ENCODE peak calls at places on chromosomes 11 and 22, in six cellular contexts. K is effector memory CD4-positive, alpha-beta T cell; S is astrocyte of the spinal cord; W is breast epithelium; Z is DND-41; F is A549. Q is an unnamed sample.

GRCh38 chr11:15965562-15966250 is 390.6 kb downstream of the SOX6 start:
- DNase-seq in K (no peak), S (no peak), W (no peak), Z (no peak), F (no peak), Q (no peak)

GRCh38 chr22:44914026-44914721 is 95.6 kb downstream of the PHF21B start:
- DNase-seq in K (no peak), S (no peak), W (no peak), Z (no peak), F (no peak), Q (no peak)

GRCh38 chr11:73267122-73267846 is 4.9 kb upstream of the P2RY6 start:
- DNase-seq in K (no peak), S (no peak), W (no peak), Z (no peak), F (no peak), Q (no peak)

GRCh38 chr11:66720899-66721470 is 8.0 kb downstream of the SPTBN2 start:
- DNase-seq in K (no peak), S (no peak), W (no peak), Z (no peak), F (no peak), Q (no peak)

GRCh38 chr11:43579919-43580276 is 100.6 kb upstream of the HSD17B12 start:
- DNase-seq in K (no peak), S (no peak), W (no peak), Z (no peak), F (no peak), Q (no peak)

GRCh38 chr11:102794382-102794781 is 3.6 kb downstream of the MMP1 start:
- DNase-seq in K (no peak), S (peak), W (no peak), Z (peak), F (peak), Q (no peak)

GRCh38 chr11:20367313-20367948 is 3.9 kb downstream of the HTATIP2 start:
- DNase-seq in K (peak), S (peak), W (no peak), Z (no peak), F (peak), Q (peak)

GRCh38 chr11:134940441-134941125 is 528.5 kb upstream of the B3GAT1 start:
- DNase-seq in K (no peak), S (no peak), W (no peak), Z (no peak), F (no peak), Q (no peak)

GRCh38 chr22:24441406-24442351 is 14.3 kb downstream of the ADORA2A start:
- DNase-seq in K (no peak), S (no peak), W (no peak), Z (no peak), F (no peak), Q (no peak)

GRCh38 chr11:99154277-99154676 is 133.5 kb downstream of the CNTN5 start:
- DNase-seq in K (no peak), S (no peak), W (no peak), Z (no peak), F (no peak), Q (no peak)

GRCh38 chr22:50522806-50523438 is 2.5 kb downstream of the SCO2 start:
- DNase-seq in K (no peak), S (no peak), W (no peak), Z (no peak), F (no peak), Q (no peak)

GRCh38 chr11:66975403-66976047 is 421 bp downstream of the C11orf86 start:
- DNase-seq in K (no peak), S (no peak), W (no peak), Z (no peak), F (no peak), Q (no peak)

GRCh38 chr22:41976961-41977566 is 7.8 kb downstream of the SEPTIN3 start:
- DNase-seq in K (no peak), S (no peak), W (no peak), Z (peak), F (no peak), Q (no peak)
- H3K4me3 ChIP-seq in K (peak), S (no peak), W (peak), Z (no peak), F (peak), Q (peak)

DNA sequence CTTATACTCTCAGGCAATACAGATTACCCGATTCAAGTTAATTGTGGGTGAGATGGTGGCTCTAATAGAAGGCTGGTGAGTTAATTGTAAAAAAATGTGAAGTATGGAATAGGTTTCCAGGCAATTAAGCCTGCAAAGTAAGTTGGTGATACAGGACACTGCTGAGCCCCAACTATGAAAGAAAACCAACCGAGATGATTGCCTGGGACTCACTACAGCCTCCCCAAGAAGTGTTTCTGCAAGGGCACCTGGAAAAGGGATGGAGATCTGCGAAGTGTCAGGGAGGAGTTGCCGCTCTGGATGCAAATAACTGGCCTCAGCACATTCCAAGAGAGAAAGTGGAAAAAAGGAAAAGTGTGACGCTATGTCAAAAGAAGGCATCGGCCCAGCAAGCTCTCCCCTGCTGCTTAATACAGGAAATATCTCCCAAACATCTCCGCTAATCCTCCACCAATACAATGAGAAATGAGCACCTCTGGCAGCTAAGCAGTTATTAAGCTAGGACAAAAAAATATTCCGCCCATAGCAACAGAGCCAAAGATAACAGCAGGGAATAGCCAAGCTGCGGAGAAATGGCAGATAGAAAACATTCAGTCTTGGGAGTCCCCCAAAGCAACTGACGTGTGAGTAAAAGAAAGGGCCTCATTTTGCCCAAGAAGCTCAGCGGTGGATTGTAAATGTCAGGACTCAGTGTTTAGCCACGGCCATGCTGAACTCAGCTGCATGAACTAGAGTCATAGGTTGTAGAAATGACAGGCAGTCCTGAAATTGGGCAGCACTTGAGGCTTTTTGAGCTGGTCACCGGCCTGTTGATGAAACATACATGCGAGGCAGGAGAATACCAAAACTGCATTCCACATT is 133.7 kb downstream of the SNX19 start:
- DNase-seq in K (no peak), S (peak), W (no peak), Z (no peak), F (no peak), Q (no peak)
- H3K4me3 ChIP-seq in K (no peak), S (no peak), W (no peak), Z (no peak), F (no peak), Q (no peak)

DNA sequence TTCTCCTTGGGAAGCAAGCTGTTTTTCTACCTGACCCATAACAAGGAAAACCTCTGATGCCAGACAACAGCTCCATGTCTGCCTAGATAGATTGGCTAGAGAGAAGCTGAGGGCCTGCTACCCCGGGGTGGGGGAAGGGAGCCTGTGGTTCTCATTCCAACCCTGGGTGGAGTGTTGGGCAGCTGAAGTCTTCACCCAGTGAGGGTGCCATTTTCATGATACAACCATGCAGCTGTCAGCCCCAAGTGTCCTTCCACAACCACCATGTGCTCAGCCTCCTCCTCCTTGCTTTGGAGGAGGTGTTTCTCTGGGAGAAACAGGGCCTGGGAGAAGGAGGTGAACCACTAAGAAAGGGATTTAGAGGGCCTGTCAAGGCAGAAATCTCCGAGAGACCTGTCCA is 131.0 kb upstream of the NCAM1 start:
- DNase-seq in K (no peak), S (no peak), W (no peak), Z (no peak), F (no peak), Q (no peak)
- H3K4me3 ChIP-seq in K (no peak), S (no peak), W (no peak), Z (no peak), F (no peak), Q (no peak)

GRCh38 chr11:79794057-79794456 is 353.2 kb upstream of the TENM4 start:
- DNase-seq in K (no peak), S (no peak), W (no peak), Z (no peak), F (no peak), Q (no peak)

GRCh38 chr11:79796704-79797103 is 355.9 kb upstream of the TENM4 start:
- DNase-seq in K (no peak), S (no peak), W (no peak), Z (no peak), F (no peak), Q (no peak)

GRCh38 chr11:79794484-79795393 is 353.9 kb upstream of the TENM4 start:
- DNase-seq in K (no peak), S (no peak), W (no peak), Z (no peak), F (no peak), Q (no peak)
- H3K4me3 ChIP-seq in K (no peak), S (no peak), W (no peak), Z (no peak), F (no peak), Q (no peak)

GRCh38 chr11:10539339-10539738 is 1.6 kb downstream of the RNF141 start:
- DNase-seq in K (no peak), S (no peak), W (no peak), Z (no peak), F (peak), Q (no peak)
- H3K4me3 ChIP-seq in K (no peak), S (no peak), W (no peak), Z (no peak), F (no peak), Q (no peak)

Q was measured in CD4-positive, CD25-positive, alpha-beta regulatory T cell.